ENCODE peak calls at places on chromosomes 3 and 15, in six cellular contexts. One of them, this sample, is unnamed.
A peak's percentile ranks its signal among the peaks of the same experiment; 100 is the strongest.

GRCh38 chr3:114175204-114175987 is 3.5 kb downstream of the DRD3 start:
- DNase-seq in hepatocyte: no peak
- DNase-seq in D721Med: no peak
- DNase-seq in CD4-positive, alpha-beta T cell: no peak
- DNase-seq in heart left ventricle: no peak
- DNase-seq in activated B cell treated with CpG ODN at 0.5 μM for 24 hours: no peak
- DNase-seq in this sample: no peak

GRCh38 chr3:10357592-10358308 is 36.8 kb upstream of the SEC13 start:
- DNase-seq in hepatocyte: peak; percentile 49
- DNase-seq in D721Med: no peak
- DNase-seq in CD4-positive, alpha-beta T cell: no peak
- DNase-seq in heart left ventricle: peak; percentile 36
- DNase-seq in activated B cell treated with CpG ODN at 0.5 μM for 24 hours: no peak
- DNase-seq in this sample: no peak

GRCh38 chr15:99453646-99454045 is 112.1 kb upstream of the MEF2A start:
- DNase-seq in hepatocyte: no peak
- DNase-seq in D721Med: no peak
- DNase-seq in CD4-positive, alpha-beta T cell: no peak
- DNase-seq in heart left ventricle: peak; percentile 5
- DNase-seq in activated B cell treated with CpG ODN at 0.5 μM for 24 hours: no peak
- DNase-seq in this sample: peak; percentile 4

GRCh38 chr3:99950921-99951320 is 133.3 kb downstream of the CMSS1 start:
- DNase-seq in hepatocyte: no peak
- DNase-seq in D721Med: no peak
- DNase-seq in CD4-positive, alpha-beta T cell: no peak
- DNase-seq in heart left ventricle: no peak
- DNase-seq in activated B cell treated with CpG ODN at 0.5 μM for 24 hours: no peak
- DNase-seq in this sample: no peak

GRCh38 chr3:146896711-146897110 is 291.6 kb upstream of the PLSCR5 start:
- DNase-seq in hepatocyte: no peak
- DNase-seq in D721Med: no peak
- DNase-seq in CD4-positive, alpha-beta T cell: no peak
- DNase-seq in heart left ventricle: no peak
- DNase-seq in activated B cell treated with CpG ODN at 0.5 μM for 24 hours: no peak
- DNase-seq in this sample: no peak

GRCh38 chr15:41904487-41905359 is 10.9 kb upstream of the SPTBN5 start:
- DNase-seq in hepatocyte: peak; percentile 85
- DNase-seq in D721Med: peak; percentile 88
- DNase-seq in CD4-positive, alpha-beta T cell: peak; percentile 64
- DNase-seq in heart left ventricle: peak; percentile 66
- DNase-seq in activated B cell treated with CpG ODN at 0.5 μM for 24 hours: peak; percentile 57
- DNase-seq in this sample: peak; percentile 70

GRCh38 chr3:181417748-181418147 is 294.0 kb upstream of the SOX2 start:
- DNase-seq in hepatocyte: peak; percentile 12
- DNase-seq in D721Med: no peak
- DNase-seq in CD4-positive, alpha-beta T cell: no peak
- DNase-seq in heart left ventricle: no peak
- DNase-seq in activated B cell treated with CpG ODN at 0.5 μM for 24 hours: no peak
- DNase-seq in this sample: no peak

GRCh38 chr3:34206996-34207395 is 408.6 kb downstream of the PDCD6IP start:
- DNase-seq in hepatocyte: no peak
- DNase-seq in D721Med: no peak
- DNase-seq in CD4-positive, alpha-beta T cell: no peak
- DNase-seq in heart left ventricle: no peak
- DNase-seq in activated B cell treated with CpG ODN at 0.5 μM for 24 hours: no peak
- DNase-seq in this sample: no peak

GRCh38 chr15:87215100-87215499 is 1041.4 kb downstream of the NTRK3 start:
- DNase-seq in hepatocyte: no peak
- DNase-seq in D721Med: no peak
- DNase-seq in CD4-positive, alpha-beta T cell: no peak
- DNase-seq in heart left ventricle: no peak
- DNase-seq in activated B cell treated with CpG ODN at 0.5 μM for 24 hours: no peak
- DNase-seq in this sample: no peak

GRCh38 chr3:171811059-171811912 is 1.0 kb upstream of the PLD1 start:
- DNase-seq in hepatocyte: peak; percentile 83
- DNase-seq in D721Med: no peak
- DNase-seq in CD4-positive, alpha-beta T cell: no peak
- DNase-seq in heart left ventricle: no peak
- DNase-seq in activated B cell treated with CpG ODN at 0.5 μM for 24 hours: no peak
- DNase-seq in this sample: no peak

GRCh38 chr15:71596672-71597071 is 213.7 kb upstream of the NR2E3 start:
- DNase-seq in hepatocyte: no peak
- DNase-seq in D721Med: no peak
- DNase-seq in CD4-positive, alpha-beta T cell: no peak
- DNase-seq in heart left ventricle: peak; percentile 67
- DNase-seq in activated B cell treated with CpG ODN at 0.5 μM for 24 hours: no peak
- DNase-seq in this sample: no peak

GRCh38 chr3:72907131-72907697 is 19.4 kb downstream of the GXYLT2 start:
- DNase-seq in hepatocyte: peak; percentile 32
- DNase-seq in D721Med: no peak
- DNase-seq in CD4-positive, alpha-beta T cell: no peak
- DNase-seq in heart left ventricle: peak; percentile 53
- DNase-seq in activated B cell treated with CpG ODN at 0.5 μM for 24 hours: no peak
- DNase-seq in this sample: no peak

GRCh38 chr15:68113751-68114150 is 59.6 kb downstream of the PIAS1 start:
- DNase-seq in hepatocyte: no peak
- DNase-seq in D721Med: no peak
- DNase-seq in CD4-positive, alpha-beta T cell: no peak
- DNase-seq in heart left ventricle: no peak
- DNase-seq in activated B cell treated with CpG ODN at 0.5 μM for 24 hours: no peak
- DNase-seq in this sample: no peak

GRCh38 chr3:157134620-157135191 is 25.2 kb downstream of the CCNL1 start:
- DNase-seq in hepatocyte: peak; percentile 11
- DNase-seq in D721Med: no peak
- DNase-seq in CD4-positive, alpha-beta T cell: no peak
- DNase-seq in heart left ventricle: no peak
- DNase-seq in activated B cell treated with CpG ODN at 0.5 μM for 24 hours: no peak
- DNase-seq in this sample: no peak

GRCh38 chr3:120239644-120240043 is 45.4 kb downstream of the GPR156 start:
- DNase-seq in hepatocyte: no peak
- DNase-seq in D721Med: no peak
- DNase-seq in CD4-positive, alpha-beta T cell: no peak
- DNase-seq in heart left ventricle: no peak
- DNase-seq in activated B cell treated with CpG ODN at 0.5 μM for 24 hours: no peak
- DNase-seq in this sample: no peak

GRCh38 chr3:120244834-120245225 is 40.2 kb downstream of the GPR156 start:
- DNase-seq in hepatocyte: peak; percentile 12
- DNase-seq in D721Med: no peak
- DNase-seq in CD4-positive, alpha-beta T cell: no peak
- DNase-seq in heart left ventricle: no peak
- DNase-seq in activated B cell treated with CpG ODN at 0.5 μM for 24 hours: no peak
- DNase-seq in this sample: no peak
- TF ChIP-seq CTCF in hepatocyte: peak; percentile 20
- TF ChIP-seq CTCF in D721Med: peak; percentile 39
- TF ChIP-seq CTCF in CD4-positive, alpha-beta T cell: no peak
- TF ChIP-seq CTCF in heart left ventricle: no peak
- TF ChIP-seq CTCF in activated B cell treated with CpG ODN at 0.5 μM for 24 hours: no peak
- TF ChIP-seq CTCF in this sample: no peak

GRCh38 chr3:123641505-123641904 is 56.7 kb upstream of the HACD2 start:
- DNase-seq in hepatocyte: no peak
- DNase-seq in D721Med: no peak
- DNase-seq in CD4-positive, alpha-beta T cell: no peak
- DNase-seq in heart left ventricle: no peak
- DNase-seq in activated B cell treated with CpG ODN at 0.5 μM for 24 hours: no peak
- DNase-seq in this sample: no peak

GRCh38 chr3:123641084-123641462 is 56.2 kb upstream of the HACD2 start:
- DNase-seq in hepatocyte: no peak
- DNase-seq in D721Med: no peak
- DNase-seq in CD4-positive, alpha-beta T cell: no peak
- DNase-seq in heart left ventricle: no peak
- DNase-seq in activated B cell treated with CpG ODN at 0.5 μM for 24 hours: no peak
- DNase-seq in this sample: no peak

GRCh38 chr3:123642957-123643330 is 58.1 kb upstream of the HACD2 start:
- DNase-seq in hepatocyte: no peak
- DNase-seq in D721Med: no peak
- DNase-seq in CD4-positive, alpha-beta T cell: no peak
- DNase-seq in heart left ventricle: no peak
- DNase-seq in activated B cell treated with CpG ODN at 0.5 μM for 24 hours: no peak
- DNase-seq in this sample: no peak

GRCh38 chr3:123640311-123641083 is 55.6 kb upstream of the HACD2 start:
- DNase-seq in hepatocyte: no peak
- DNase-seq in D721Med: no peak
- DNase-seq in CD4-positive, alpha-beta T cell: no peak
- DNase-seq in heart left ventricle: no peak
- DNase-seq in activated B cell treated with CpG ODN at 0.5 μM for 24 hours: no peak
- DNase-seq in this sample: no peak

DNA sequence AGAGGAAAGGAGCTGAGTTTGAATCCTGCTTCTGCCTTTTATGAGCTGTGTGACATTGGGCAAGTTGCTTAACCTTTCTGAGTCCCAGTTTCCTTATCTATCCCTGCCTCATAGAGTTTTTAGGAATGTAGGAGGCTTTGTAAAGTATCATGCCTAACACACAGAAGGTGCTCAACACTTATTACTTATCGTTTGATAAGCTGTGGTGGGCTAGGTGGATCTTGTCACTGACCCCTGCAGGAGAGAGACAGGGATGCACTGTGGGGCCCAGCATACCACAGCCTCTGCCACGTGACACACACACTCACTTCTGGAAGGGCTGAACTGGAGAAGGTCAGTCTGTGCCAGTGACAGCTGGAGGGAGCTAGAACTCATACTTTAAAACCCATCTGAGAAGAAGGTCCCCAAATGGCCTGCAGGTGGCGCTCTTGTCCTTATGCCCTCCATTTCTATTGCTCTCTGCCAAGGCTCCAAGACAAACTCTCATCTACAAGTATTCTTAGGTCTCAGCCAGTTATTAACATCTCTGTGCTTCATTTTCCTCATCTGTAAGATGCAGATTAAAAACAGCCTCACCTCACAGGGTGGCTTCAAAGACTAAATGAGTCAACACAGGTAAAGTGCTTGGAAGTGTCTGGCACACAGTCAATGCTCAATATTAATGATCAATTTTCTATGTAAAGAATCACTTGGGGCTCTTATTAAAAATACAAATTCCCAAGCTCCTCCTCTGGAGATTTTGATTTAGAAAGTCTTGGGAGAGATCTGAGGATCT is 57.5 kb upstream of the HACD2 start:
- DNase-seq in hepatocyte: peak; percentile 87
- DNase-seq in D721Med: peak; percentile 56
- DNase-seq in CD4-positive, alpha-beta T cell: no peak
- DNase-seq in heart left ventricle: peak; percentile 55
- DNase-seq in activated B cell treated with CpG ODN at 0.5 μM for 24 hours: peak; percentile 28
- DNase-seq in this sample: peak; percentile 30
- TF ChIP-seq CTCF in hepatocyte: peak; percentile 75
- TF ChIP-seq CTCF in D721Med: peak; percentile 56
- TF ChIP-seq CTCF in CD4-positive, alpha-beta T cell: peak; percentile 34
- TF ChIP-seq CTCF in heart left ventricle: peak; percentile 79
- TF ChIP-seq CTCF in activated B cell treated with CpG ODN at 0.5 μM for 24 hours: no peak
- TF ChIP-seq CTCF in this sample: peak; percentile 50

GRCh38 chr3:42815826-42816225 is 6.6 kb downstream of the ACKR2 start:
- DNase-seq in hepatocyte: no peak
- DNase-seq in D721Med: no peak
- DNase-seq in CD4-positive, alpha-beta T cell: no peak
- DNase-seq in heart left ventricle: no peak
- DNase-seq in activated B cell treated with CpG ODN at 0.5 μM for 24 hours: no peak
- DNase-seq in this sample: no peak

GRCh38 chr3:42823351-42823750 is 14.1 kb downstream of the ACKR2 start:
- DNase-seq in hepatocyte: no peak
- DNase-seq in D721Med: no peak
- DNase-seq in CD4-positive, alpha-beta T cell: no peak
- DNase-seq in heart left ventricle: no peak
- DNase-seq in activated B cell treated with CpG ODN at 0.5 μM for 24 hours: no peak
- DNase-seq in this sample: no peak

GRCh38 chr3:42820746-42821051 is 11.5 kb downstream of the ACKR2 start:
- DNase-seq in hepatocyte: no peak
- DNase-seq in D721Med: no peak
- DNase-seq in CD4-positive, alpha-beta T cell: no peak
- DNase-seq in heart left ventricle: no peak
- DNase-seq in activated B cell treated with CpG ODN at 0.5 μM for 24 hours: no peak
- DNase-seq in this sample: no peak

GRCh38 chr3:42822828-42823227 is 13.6 kb downstream of the ACKR2 start:
- DNase-seq in hepatocyte: no peak
- DNase-seq in D721Med: no peak
- DNase-seq in CD4-positive, alpha-beta T cell: no peak
- DNase-seq in heart left ventricle: no peak
- DNase-seq in activated B cell treated with CpG ODN at 0.5 μM for 24 hours: no peak
- DNase-seq in this sample: no peak

DNA sequence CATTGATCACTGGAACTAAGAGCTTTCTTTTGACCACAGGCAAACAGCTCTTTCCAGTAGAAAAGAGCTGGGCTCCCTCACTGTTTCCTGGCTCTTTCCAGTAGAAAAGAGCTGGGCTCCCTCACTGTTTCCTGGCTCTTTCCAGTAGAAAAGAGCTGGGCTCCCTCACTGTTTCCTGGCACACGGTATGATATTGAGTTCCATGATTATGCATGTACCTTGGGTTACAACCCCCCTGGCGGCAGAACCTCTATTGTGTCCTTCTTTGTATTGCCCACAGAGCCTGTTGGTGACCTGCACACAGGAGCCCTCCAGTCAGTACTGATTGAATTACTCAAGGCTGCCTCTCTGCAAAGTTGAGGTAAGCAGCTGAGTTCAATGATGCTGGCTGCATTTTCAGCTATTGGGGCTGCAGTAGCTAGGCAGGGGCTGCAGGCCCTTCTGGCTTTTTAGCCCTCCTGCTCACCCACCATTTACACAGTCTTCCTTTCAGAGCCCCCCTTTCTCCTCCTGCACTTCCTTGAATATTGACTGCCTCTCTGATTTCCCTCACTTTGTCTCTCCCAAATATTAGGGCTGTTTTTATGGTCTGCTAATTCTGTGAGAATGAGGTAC is 10.2 kb downstream of the ACKR2 start:
- DNase-seq in hepatocyte: peak; percentile 39
- DNase-seq in D721Med: no peak
- DNase-seq in CD4-positive, alpha-beta T cell: no peak
- DNase-seq in heart left ventricle: no peak
- DNase-seq in activated B cell treated with CpG ODN at 0.5 μM for 24 hours: no peak
- DNase-seq in this sample: no peak
- TF ChIP-seq CTCF in hepatocyte: no peak
- TF ChIP-seq CTCF in D721Med: no peak
- TF ChIP-seq CTCF in CD4-positive, alpha-beta T cell: no peak
- TF ChIP-seq CTCF in heart left ventricle: no peak
- TF ChIP-seq CTCF in activated B cell treated with CpG ODN at 0.5 μM for 24 hours: no peak
- TF ChIP-seq CTCF in this sample: no peak

DNA sequence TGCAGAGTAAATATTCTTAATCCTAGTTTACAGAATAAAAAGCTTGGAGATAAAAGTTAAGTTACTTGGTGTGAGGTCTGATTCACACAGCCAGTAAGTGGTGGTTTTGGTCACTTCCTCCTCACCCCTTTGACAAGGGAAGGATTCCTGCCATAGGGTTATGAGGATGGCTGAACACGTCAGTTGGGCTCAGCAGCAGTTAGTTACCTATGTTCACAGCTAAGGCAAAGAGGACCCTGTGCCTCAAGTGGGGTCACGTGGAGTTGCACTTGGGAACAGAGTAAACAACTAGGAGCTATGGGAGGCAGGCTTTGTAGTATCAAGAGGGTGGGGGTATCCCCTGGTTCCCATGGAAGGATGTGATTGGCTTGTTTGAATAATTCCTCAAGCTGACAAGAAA is 232.2 kb downstream of the UBE2E2 start:
- DNase-seq in hepatocyte: peak; percentile 4
- DNase-seq in D721Med: no peak
- DNase-seq in CD4-positive, alpha-beta T cell: no peak
- DNase-seq in heart left ventricle: no peak
- DNase-seq in activated B cell treated with CpG ODN at 0.5 μM for 24 hours: no peak
- DNase-seq in this sample: no peak
- TF ChIP-seq CTCF in hepatocyte: no peak
- TF ChIP-seq CTCF in D721Med: no peak
- TF ChIP-seq CTCF in CD4-positive, alpha-beta T cell: no peak
- TF ChIP-seq CTCF in heart left ventricle: no peak
- TF ChIP-seq CTCF in activated B cell treated with CpG ODN at 0.5 μM for 24 hours: no peak
- TF ChIP-seq CTCF in this sample: no peak

This sample was measured in natural killer cell.